ENCODE peak calls at places on chromosomes 5 and 9, in eight cellular contexts. C is T-helper 2 cell; W is activated CD4-positive, alpha-beta T cell treated with anti-CD3 and anti-CD28 coated beads for 24 hours; Y is COR-L47; M is NCI-H82; O is nephron progenitor cell; A is glutamatergic neuron; I is T-helper 9 cell. Q is an unnamed sample.

GRCh38 chr5:150710165-150710564 is 9.3 kb upstream of the RBM22 start:
- DNase-seq in I (no peak), M (peak; percentile 5), W (no peak), O (no peak), Y (no peak), C (no peak), A (no peak), Q (no peak)

GRCh38 chr9:86485359-86485758 is 131.1 kb upstream of the TUT7 start:
- DNase-seq in I (no peak), M (no peak), Y (no peak), W (no peak), A (no peak), C (no peak), O (no peak), Q (no peak)

GRCh38 chr9:105039180-105039799 is 111.3 kb upstream of the ABCA1 start:
- DNase-seq in C (no peak), M (no peak), A (no peak), Y (no peak), O (no peak), W (no peak), I (no peak), Q (no peak)

GRCh38 chr5:41722359-41722950 is 147.8 kb downstream of the OXCT1 start:
- DNase-seq in A (no peak), W (no peak), Y (peak; percentile 2), I (no peak), O (no peak), C (no peak), M (no peak), Q (no peak)

GRCh38 chr5:139738777-139739611 is 56.6 kb upstream of the PSD2 start:
- DNase-seq in M (no peak), O (no peak), I (no peak), Y (peak; percentile 32), C (no peak), W (no peak), A (no peak), Q (no peak)

GRCh38 chr5:156367602-156368001 is 40.6 kb downstream of the SGCD start:
- DNase-seq in W (no peak), C (no peak), M (peak; percentile 2), Y (no peak), A (peak; percentile 35), O (no peak), I (no peak), Q (no peak)

GRCh38 chr5:52709171-52709925 is 78.4 kb upstream of the ITGA1 start:
- DNase-seq in C (no peak), O (no peak), Y (no peak), M (no peak), A (no peak), W (no peak), I (no peak), Q (no peak)

GRCh38 chr5:136193396-136193935 is 504 bp upstream of the SMIM32 start:
- DNase-seq in Y (no peak), C (no peak), W (no peak), I (no peak), O (no peak), M (no peak), A (no peak), Q (no peak)

GRCh38 chr9:19533373-19533772 is 124.6 kb downstream of the ACER2 start:
- DNase-seq in Y (no peak), C (no peak), I (no peak), W (no peak), M (no peak), O (no peak), A (no peak), Q (no peak)

GRCh38 chr9:124164800-124165199 is 92.9 kb upstream of the NEK6 start:
- DNase-seq in M (no peak), Y (no peak), W (no peak), C (no peak), I (no peak), A (no peak), O (no peak), Q (peak; percentile 18)

GRCh38 chr5:141003791-141004601 is 37.7 kb downstream of the PCDHAC2 start:
- DNase-seq in W (no peak), M (peak; percentile 89), Y (peak; percentile 69), A (no peak), I (no peak), C (no peak), O (no peak), Q (peak; percentile 96)

GRCh38 chr5:38265546-38266179 is 7.3 kb downstream of the EGFLAM start:
- DNase-seq in M (peak; percentile 90), C (no peak), I (peak; percentile 10), W (peak; percentile 40), O (peak; percentile 88), Y (peak; percentile 4), A (peak; percentile 84), Q (peak; percentile 35)

GRCh38 chr5:14142202-14142855 is 813 bp upstream of the TRIO start:
- DNase-seq in O (no peak), I (no peak), M (no peak), Y (no peak), C (no peak), A (no peak), W (no peak), Q (no peak)

GRCh38 chr5:93845376-93845775 is 104.0 kb upstream of the POU5F2 start:
- DNase-seq in W (no peak), A (no peak), C (no peak), I (no peak), M (no peak), O (no peak), Y (no peak), Q (no peak)

GRCh38 chr9:65405253-65405652 is 120.2 kb upstream of the FOXD4L5 start:
- DNase-seq in Y (no peak), W (no peak), A (no peak), C (no peak), I (no peak), O (no peak), M (no peak), Q (no peak)